ENCODE peak calls at places on chromosomes 5 and 9, in ten cellular contexts. N is activated T-helper 1 cell treated with Interleukin-2 at 50 U/mL for 16 hours, Q is HS-5, M is activated T-cell treated with anti-CD3 and anti-CD28 coated beads for 48 hours, R is NCI-H1436 treated with DMSO at 0.1 percent for 48 hours, K is left cardiac atrium, A is GM12892, W is NCI-H2029 treated with DMSO at 0.1 percent for 48 hours, B is NAMALWA, Z is cerebellum. L is an unnamed sample.

GRCh38 chr9:79189511-79189924 is 382.2 kb upstream of the TLE4 start:
- DNase-seq in N (no peak), Q (no peak), M (no peak), R (no peak), K (no peak), A (no peak), W (no peak), B (no peak), Z (no peak), L (no peak)

GRCh38 chr5:55923177-55923872 is 71.4 kb downstream of the IL6ST start:
- DNase-seq in N (no peak), Q (no peak), M (no peak), R (no peak), K (peak; percentile 49), A (no peak), W (no peak), B (no peak), Z (no peak), L (no peak)

GRCh38 chr5:134837530-134838181 is 8.1 kb upstream of the C5orf24 start:
- DNase-seq in N (no peak), Q (no peak), M (no peak), R (no peak), K (no peak), A (no peak), W (no peak), B (no peak), Z (no peak), L (no peak)

GRCh38 chr5:172732201-172732865 is 38.7 kb downstream of the DUSP1 start:
- DNase-seq in N (no peak), Q (no peak), M (no peak), R (no peak), K (no peak), A (no peak), W (no peak), B (no peak), Z (no peak), L (no peak)

GRCh38 chr9:68949271-68950000 is 64.5 kb downstream of the PRKACG start:
- DNase-seq in N (no peak), Q (no peak), M (no peak), R (no peak), K (no peak), A (no peak), W (no peak), B (peak; percentile 77), Z (no peak), L (no peak)

GRCh38 chr5:218457-219289 is 553 bp downstream of the SDHA start:
- DNase-seq in N (no peak), Q (no peak), M (peak; percentile 16), R (no peak), K (peak; percentile 60), A (no peak), W (no peak), B (peak; percentile 46), Z (no peak), L (no peak)

GRCh38 chr9:91178281-91179236 is 183.2 kb downstream of the AUH start:
- DNase-seq in N (no peak), Q (no peak), M (no peak), R (no peak), K (no peak), A (no peak), W (no peak), B (no peak), Z (no peak), L (no peak)

GRCh38 chr9:87465791-87466190 is 31.9 kb upstream of the DAPK1 start:
- DNase-seq in N (no peak), Q (no peak), M (no peak), R (no peak), K (no peak), A (no peak), W (no peak), B (no peak), Z (no peak), L (no peak)

GRCh38 chr5:37249820-37250175 is 622 bp upstream of the CPLANE1 start:
- DNase-seq in N (no peak), Q (no peak), M (no peak), R (no peak), K (peak; percentile 24), A (no peak), W (no peak), B (no peak), Z (peak; percentile 7), L (peak; percentile 28)

GRCh38 chr5:378976-379742 is 57.6 kb downstream of the AHRR start:
- DNase-seq in N (no peak), Q (no peak), M (no peak), R (no peak), K (no peak), A (no peak), W (no peak), B (no peak), Z (no peak), L (no peak)

GRCh38 chr5:169354263-169354662 is 53.3 kb upstream of the SLIT3 start:
- DNase-seq in N (no peak), Q (peak; percentile 32), M (no peak), R (no peak), K (no peak), A (no peak), W (no peak), B (no peak), Z (no peak), L (no peak)

GRCh38 chr9:90770927-90771326 is 30.7 kb upstream of the SYK start:
- DNase-seq in N (no peak), Q (no peak), M (no peak), R (no peak), K (no peak), A (no peak), W (no peak), B (no peak), Z (no peak), L (no peak)

GRCh38 chr5:15215056-15215455 is 284.9 kb upstream of the FBXL7 start:
- DNase-seq in N (no peak), Q (no peak), M (no peak), R (no peak), K (peak; percentile 36), A (no peak), W (no peak), B (no peak), Z (no peak), L (no peak)

GRCh38 chr9:136686794-136687711 is at the start of gene AGPAT2:
- DNase-seq in N (peak; percentile 37), Q (no peak), M (peak; percentile 67), R (no peak), K (peak; percentile 85), A (peak; percentile 95), W (no peak), B (peak; percentile 52), Z (peak; percentile 72), L (no peak)

GRCh38 chr9:127521919-127522304 is 70.6 kb downstream of the LRSAM1 start:
- DNase-seq in N (no peak), Q (no peak), M (no peak), R (no peak), K (peak; percentile 60), A (no peak), W (no peak), B (no peak), Z (no peak), L (no peak)

GRCh38 chr5:172691886-172692285 is 50.8 kb downstream of the NEURL1B start:
- DNase-seq in N (no peak), Q (no peak), M (no peak), R (no peak), K (no peak), A (no peak), W (no peak), B (no peak), Z (no peak), L (no peak)

GRCh38 chr9:124011460-124012301 is at the start of gene LHX2:
- DNase-seq in N (no peak), Q (peak; percentile 29), M (peak; percentile 50), R (peak; percentile 79), K (peak; percentile 79), A (peak; percentile 71), W (peak; percentile 80), B (no peak), Z (peak; percentile 57), L (no peak)

GRCh38 chr9:7058539-7058938 is 300.8 kb downstream of the KDM4C start:
- DNase-seq in N (no peak), Q (no peak), M (no peak), R (peak; percentile 16), K (no peak), A (no peak), W (no peak), B (no peak), Z (no peak), L (no peak)

GRCh38 chr9:78777747-78778146 is 480.8 kb downstream of the PSAT1 start:
- DNase-seq in N (no peak), Q (no peak), M (no peak), R (no peak), K (no peak), A (no peak), W (no peak), B (no peak), Z (no peak), L (no peak)

GRCh38 chr5:54732108-54732507 is 214.5 kb downstream of the SNX18 start:
- DNase-seq in N (no peak), Q (no peak), M (no peak), R (no peak), K (no peak), A (no peak), W (no peak), B (no peak), Z (no peak), L (no peak)

GRCh38 chr9:14066815-14067214 is 247.1 kb downstream of the NFIB start:
- DNase-seq in N (no peak), Q (no peak), M (no peak), R (no peak), K (no peak), A (no peak), W (peak; percentile 16), B (no peak), Z (no peak), L (no peak)

GRCh38 chr5:37787742-37788141 is 52.1 kb downstream of the GDNF start:
- DNase-seq in N (no peak), Q (no peak), M (no peak), R (no peak), K (no peak), A (no peak), W (no peak), B (no peak), Z (peak; percentile 45), L (no peak)

GRCh38 chr5:172833691-172834569 is at the start of gene ERGIC1:
- DNase-seq in N (peak; percentile 50), Q (no peak), M (peak; percentile 73), R (no peak), K (peak; percentile 91), A (peak; percentile 83), W (peak; percentile 21), B (peak; percentile 87), Z (peak; percentile 94), L (peak; percentile 84)

GRCh38 chr5:144979516-144980264 is 809.0 kb downstream of the KCTD16 start:
- DNase-seq in N (no peak), Q (no peak), M (no peak), R (no peak), K (no peak), A (no peak), W (no peak), B (no peak), Z (no peak), L (no peak)

GRCh38 chr5:140725799-140726471 is 25.7 kb downstream of the ZMAT2 start:
- DNase-seq in N (peak; percentile 37), Q (peak; percentile 96), M (peak; percentile 79), R (no peak), K (peak; percentile 47), A (peak; percentile 10), W (no peak), B (no peak), Z (peak; percentile 35), L (peak; percentile 9)

GRCh38 chr9:128098936-128099931 is 28.3 kb downstream of the PTGES2 start:
- DNase-seq in N (no peak), Q (no peak), M (no peak), R (no peak), K (no peak), A (no peak), W (no peak), B (no peak), Z (no peak), L (no peak)

GRCh38 chr9:104091028-104091590 is 3.0 kb upstream of the SMC2 start:
- DNase-seq in N (no peak), Q (no peak), M (no peak), R (no peak), K (no peak), A (no peak), W (peak; percentile 61), B (no peak), Z (no peak), L (no peak)

GRCh38 chr9:75855509-75855908 is 35.0 kb upstream of the PCSK5 start:
- DNase-seq in N (no peak), Q (no peak), M (no peak), R (no peak), K (no peak), A (no peak), W (no peak), B (peak; percentile 35), Z (no peak), L (no peak)

L was measured in substantia nigra.